ENCODE peak calls at places on chromosome 14, in four cellular contexts. One of them, this sample, is unnamed.

GRCh38 chr14:101442451-101442850 is 118.8 kb upstream of the DIO3 start:
- DNase-seq in left ventricle myocardium inferior: no peak
- DNase-seq in GM23338: no peak
- DNase-seq in astrocyte of the spinal cord: no peak
- DNase-seq in this sample: no peak

GRCh38 chr14:101557321-101557695 is 4.0 kb upstream of the DIO3 start:
- DNase-seq in GM23338: no peak
- DNase-seq in left ventricle myocardium inferior: no peak
- DNase-seq in astrocyte of the spinal cord: no peak
- DNase-seq in this sample: no peak

GRCh38 chr14:95274874-95275273 is 44.8 kb downstream of the CLMN start:
- DNase-seq in left ventricle myocardium inferior: no peak
- DNase-seq in GM23338: no peak
- DNase-seq in astrocyte of the spinal cord: no peak
- DNase-seq in this sample: no peak

GRCh38 chr14:42469637-42470426 is 863.2 kb downstream of the LRFN5 start:
- DNase-seq in astrocyte of the spinal cord: peak; percentile 1
- DNase-seq in GM23338: no peak
- DNase-seq in left ventricle myocardium inferior: no peak
- DNase-seq in this sample: peak; percentile 0

GRCh38 chr14:81535399-81536124 is 1.9 kb upstream of the SEL1L start:
- DNase-seq in GM23338: no peak
- DNase-seq in left ventricle myocardium inferior: no peak
- DNase-seq in astrocyte of the spinal cord: no peak
- DNase-seq in this sample: no peak

GRCh38 chr14:39406560-39406959 is 25.7 kb downstream of the FBXO33 start:
- DNase-seq in left ventricle myocardium inferior: no peak
- DNase-seq in GM23338: no peak
- DNase-seq in astrocyte of the spinal cord: no peak
- DNase-seq in this sample: no peak

GRCh38 chr14:104880584-104881210 is 15.6 kb downstream of the CEP170B start:
- DNase-seq in GM23338: no peak
- DNase-seq in astrocyte of the spinal cord: no peak
- DNase-seq in left ventricle myocardium inferior: peak; percentile 5
- DNase-seq in this sample: no peak

GRCh38 chr14:26846388-26846787 is 248.6 kb upstream of the NOVA1 start:
- DNase-seq in left ventricle myocardium inferior: no peak
- DNase-seq in GM23338: no peak
- DNase-seq in astrocyte of the spinal cord: peak; percentile 32
- DNase-seq in this sample: no peak

GRCh38 chr14:80926706-80927384 is 14.7 kb downstream of the CEP128 start:
- DNase-seq in GM23338: no peak
- DNase-seq in left ventricle myocardium inferior: no peak
- DNase-seq in astrocyte of the spinal cord: peak; percentile 41
- DNase-seq in this sample: peak; percentile 18

GRCh38 chr14:100844082-100844408 is 18.1 kb downstream of the MEG3 start:
- DNase-seq in GM23338: no peak
- DNase-seq in left ventricle myocardium inferior: no peak
- DNase-seq in astrocyte of the spinal cord: no peak
- DNase-seq in this sample: no peak

GRCh38 chr14:49584058-49584457 is 2.1 kb downstream of the RPS29 start:
- DNase-seq in left ventricle myocardium inferior: no peak
- DNase-seq in astrocyte of the spinal cord: no peak
- DNase-seq in GM23338: no peak
- DNase-seq in this sample: no peak

GRCh38 chr14:89445252-89445973 is 28.4 kb upstream of the FOXN3 start:
- DNase-seq in astrocyte of the spinal cord: no peak
- DNase-seq in GM23338: no peak
- DNase-seq in left ventricle myocardium inferior: no peak
- DNase-seq in this sample: no peak
- H3K4me3 ChIP-seq in astrocyte of the spinal cord: no peak overlapping the region
- H3K4me3 ChIP-seq in GM23338: no peak overlapping the region
- H3K4me3 ChIP-seq in left ventricle myocardium inferior: no peak overlapping the region
- H3K4me3 ChIP-seq in this sample: no peak overlapping the region

GRCh38 chr14:31269599-31270195 is 62.1 kb upstream of the HECTD1 start:
- DNase-seq in GM23338: no peak
- DNase-seq in left ventricle myocardium inferior: no peak
- DNase-seq in astrocyte of the spinal cord: no peak
- DNase-seq in this sample: peak; percentile 21

GRCh38 chr14:31266437-31267331 is 59.1 kb upstream of the HECTD1 start:
- DNase-seq in GM23338: no peak
- DNase-seq in left ventricle myocardium inferior: no peak
- DNase-seq in astrocyte of the spinal cord: no peak
- DNase-seq in this sample: no peak

GRCh38 chr14:31268216-31268615 is 60.6 kb upstream of the HECTD1 start:
- DNase-seq in GM23338: no peak
- DNase-seq in astrocyte of the spinal cord: no peak
- DNase-seq in left ventricle myocardium inferior: no peak
- DNase-seq in this sample: no peak

GRCh38 chr14:31271648-31272047 is 64.1 kb upstream of the HECTD1 start:
- DNase-seq in astrocyte of the spinal cord: no peak
- DNase-seq in left ventricle myocardium inferior: no peak
- DNase-seq in GM23338: no peak
- DNase-seq in this sample: no peak

DNA sequence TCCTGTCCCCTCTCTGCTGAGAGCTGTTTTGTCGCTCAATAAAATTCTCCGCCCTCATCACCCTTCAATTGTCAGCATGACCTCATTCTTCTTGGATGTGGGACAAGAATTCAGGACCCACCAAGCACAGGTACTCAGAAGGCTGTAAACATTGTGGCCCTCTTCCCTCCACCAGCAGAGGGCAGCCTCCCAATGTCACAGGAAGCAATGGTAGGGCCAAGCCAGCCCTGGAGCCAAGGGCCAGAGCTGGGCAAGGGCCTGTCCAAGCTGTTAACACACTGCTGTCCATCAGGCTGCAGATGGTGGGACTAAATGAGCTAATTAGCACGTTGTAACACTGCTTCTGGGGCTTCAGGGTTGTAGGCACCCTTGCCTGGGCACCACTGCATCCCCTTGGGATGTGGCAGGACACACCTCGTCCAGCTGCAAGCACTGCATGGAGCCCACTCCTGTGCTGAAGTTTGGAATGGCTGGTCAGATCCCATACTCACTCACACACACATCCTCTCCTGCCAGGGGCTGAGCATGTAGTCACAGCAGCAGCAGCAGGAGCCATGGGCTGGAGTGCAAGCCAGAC is 62.7 kb upstream of the HECTD1 start:
- DNase-seq in GM23338: peak; percentile 65
- DNase-seq in left ventricle myocardium inferior: no peak
- DNase-seq in astrocyte of the spinal cord: no peak
- DNase-seq in this sample: peak; percentile 17
- TF ChIP-seq CTCF in GM23338: peak; percentile 28
- TF ChIP-seq CTCF in left ventricle myocardium inferior: peak; percentile 10
- TF ChIP-seq CTCF in astrocyte of the spinal cord: no peak
- TF ChIP-seq CTCF in this sample: peak; percentile 52

DNA sequence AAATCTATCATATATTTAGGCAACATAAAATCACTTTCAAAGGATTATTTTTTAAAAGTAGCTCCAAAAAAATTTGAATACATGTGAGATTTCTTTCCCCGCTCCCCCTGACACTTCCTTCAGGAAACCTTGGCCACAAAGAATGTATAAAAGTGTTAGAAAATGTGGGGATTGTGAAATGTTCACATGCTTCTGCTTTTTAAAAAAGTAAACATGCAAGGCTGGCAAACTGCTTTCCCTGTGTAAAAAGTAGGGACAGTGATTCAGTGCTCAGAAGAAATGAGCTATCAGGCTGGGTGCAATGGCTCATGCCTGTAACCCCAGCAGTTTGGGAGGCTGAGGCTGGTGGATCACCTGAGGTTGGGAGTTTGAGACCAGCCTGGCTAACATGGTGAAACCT is 26.6 kb downstream of the MBIP start:
- DNase-seq in GM23338: no peak
- DNase-seq in astrocyte of the spinal cord: no peak
- DNase-seq in left ventricle myocardium inferior: no peak
- DNase-seq in this sample: peak; percentile 49
- H3K4me3 ChIP-seq in GM23338: no peak overlapping the region
- H3K4me3 ChIP-seq in astrocyte of the spinal cord: no peak overlapping the region
- H3K4me3 ChIP-seq in left ventricle myocardium inferior: no peak overlapping the region
- H3K4me3 ChIP-seq in this sample: no peak overlapping the region

GRCh38 chr14:34874386-34875030 is 652 bp downstream of the BAZ1A start:
- DNase-seq in astrocyte of the spinal cord: peak; percentile 67
- DNase-seq in left ventricle myocardium inferior: peak; percentile 51
- DNase-seq in GM23338: peak; percentile 79
- DNase-seq in this sample: peak; percentile 44
- TF ChIP-seq CTCF in astrocyte of the spinal cord: peak; percentile 12
- TF ChIP-seq CTCF in left ventricle myocardium inferior: no peak
- TF ChIP-seq CTCF in GM23338: no peak
- TF ChIP-seq CTCF in this sample: peak; percentile 5

GRCh38 chr14:30403791-30404190 is 155.2 kb upstream of the G2E3 start:
- DNase-seq in astrocyte of the spinal cord: no peak
- DNase-seq in GM23338: no peak
- DNase-seq in left ventricle myocardium inferior: no peak
- DNase-seq in this sample: no peak
- H3K4me3 ChIP-seq in astrocyte of the spinal cord: no peak overlapping the region
- H3K4me3 ChIP-seq in GM23338: no peak overlapping the region
- H3K4me3 ChIP-seq in left ventricle myocardium inferior: no peak overlapping the region
- H3K4me3 ChIP-seq in this sample: no peak overlapping the region

DNA sequence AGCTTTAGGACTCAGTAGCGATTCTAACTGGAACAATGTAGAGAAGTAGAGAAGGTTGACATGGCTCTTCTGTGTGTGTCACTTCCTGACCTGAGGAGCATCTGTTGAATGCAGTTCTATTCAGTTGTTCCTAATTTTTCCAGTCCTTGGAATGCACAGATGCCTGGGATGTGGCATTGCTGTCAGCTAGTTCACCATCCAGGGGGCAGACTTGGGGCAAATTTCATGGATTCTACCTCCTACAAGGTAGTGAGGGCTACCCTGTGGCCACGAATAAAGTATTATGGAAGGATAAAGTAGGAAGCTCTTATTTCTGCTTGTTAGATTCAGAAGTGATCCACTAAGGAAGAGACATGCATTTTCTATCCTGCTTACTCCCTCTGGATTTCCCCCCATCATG is 74.4 kb upstream of the GPATCH2L start:
- DNase-seq in GM23338: peak; percentile 37
- DNase-seq in astrocyte of the spinal cord: no peak
- DNase-seq in left ventricle myocardium inferior: no peak
- DNase-seq in this sample: no peak
- TF ChIP-seq CTCF in GM23338: peak; percentile 31
- TF ChIP-seq CTCF in astrocyte of the spinal cord: no peak
- TF ChIP-seq CTCF in left ventricle myocardium inferior: no peak
- TF ChIP-seq CTCF in this sample: no peak

DNA sequence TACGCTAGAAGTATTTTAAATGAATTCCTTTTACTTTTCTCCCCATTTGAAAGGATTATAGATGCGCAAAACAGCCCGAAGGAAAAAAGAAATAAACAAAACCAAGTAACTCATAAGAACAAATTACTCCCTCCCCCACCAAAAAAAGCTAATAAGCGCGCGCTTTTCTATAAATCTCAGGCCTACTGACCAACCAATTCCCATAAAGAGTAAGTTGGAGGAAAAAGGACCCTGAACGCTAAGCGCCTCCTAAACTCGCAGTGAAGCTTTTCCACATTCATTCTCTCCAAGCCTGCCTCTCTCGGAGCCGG is 583 bp downstream of the MBIP start:
- DNase-seq in astrocyte of the spinal cord: no peak
- DNase-seq in GM23338: no peak
- DNase-seq in left ventricle myocardium inferior: no peak
- DNase-seq in this sample: peak; percentile 32
- H3K4me3 ChIP-seq in astrocyte of the spinal cord: peak overlapping the region; percentile 64
- H3K4me3 ChIP-seq in GM23338: peak overlapping the region; percentile 73
- H3K4me3 ChIP-seq in left ventricle myocardium inferior: peak overlapping the region; percentile 88
- H3K4me3 ChIP-seq in this sample: peak overlapping the region; percentile 87

DNA sequence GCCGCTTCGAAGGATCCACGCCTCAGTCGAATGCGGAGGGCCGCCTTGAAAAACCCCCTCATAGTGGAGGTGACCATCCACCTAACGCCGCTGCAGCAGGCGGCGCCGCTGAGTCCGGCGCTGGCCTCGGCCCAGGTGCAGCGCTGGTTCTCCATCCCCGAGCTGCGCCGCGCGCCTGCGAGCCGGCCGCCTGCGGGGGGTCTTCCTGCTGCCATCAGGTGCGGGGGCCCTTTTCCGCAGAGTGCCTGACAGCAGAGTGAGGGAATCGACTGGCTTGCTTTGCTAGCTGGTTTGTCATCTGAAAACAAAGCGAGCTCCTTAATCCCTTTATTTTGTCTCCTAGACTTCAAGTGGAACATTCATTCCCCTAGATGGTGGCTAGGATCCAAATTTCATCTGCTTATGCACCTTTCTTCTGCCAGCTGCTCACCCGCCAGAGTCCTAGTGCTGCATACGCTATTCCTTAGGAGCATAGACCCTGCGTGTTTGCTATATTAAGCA is 10.4 kb upstream of the DNAL1 start:
- DNase-seq in left ventricle myocardium inferior: peak; percentile 38
- DNase-seq in GM23338: peak; percentile 94
- DNase-seq in astrocyte of the spinal cord: peak; percentile 24
- DNase-seq in this sample: no peak
- TF ChIP-seq CTCF in left ventricle myocardium inferior: peak; percentile 37
- TF ChIP-seq CTCF in GM23338: peak; percentile 27
- TF ChIP-seq CTCF in astrocyte of the spinal cord: peak; percentile 55
- TF ChIP-seq CTCF in this sample: peak; percentile 30

GRCh38 chr14:47676301-47676617 is 854 bp upstream of the MDGA2 start:
- DNase-seq in astrocyte of the spinal cord: no peak
- DNase-seq in left ventricle myocardium inferior: no peak
- DNase-seq in GM23338: no peak
- DNase-seq in this sample: no peak

GRCh38 chr14:47674546-47675238 is 713 bp downstream of the MDGA2 start:
- DNase-seq in left ventricle myocardium inferior: no peak
- DNase-seq in GM23338: peak; percentile 63
- DNase-seq in astrocyte of the spinal cord: peak; percentile 0
- DNase-seq in this sample: no peak

GRCh38 chr14:47675489-47676300 is at the start of gene MDGA2:
- DNase-seq in left ventricle myocardium inferior: no peak
- DNase-seq in astrocyte of the spinal cord: peak; percentile 18
- DNase-seq in GM23338: peak; percentile 86
- DNase-seq in this sample: no peak

GRCh38 chr14:47674148-47674545 is 1.3 kb downstream of the MDGA2 start:
- DNase-seq in left ventricle myocardium inferior: no peak
- DNase-seq in astrocyte of the spinal cord: peak; percentile 10
- DNase-seq in GM23338: peak; percentile 55
- DNase-seq in this sample: no peak

GRCh38 chr14:47675239-47675488 is 241 bp downstream of the MDGA2 start:
- DNase-seq in astrocyte of the spinal cord: no peak
- DNase-seq in left ventricle myocardium inferior: no peak
- DNase-seq in GM23338: no peak
- DNase-seq in this sample: no peak
- H3K4me3 ChIP-seq in astrocyte of the spinal cord: peak overlapping the region; percentile 23
- H3K4me3 ChIP-seq in left ventricle myocardium inferior: peak overlapping the region; percentile 48
- H3K4me3 ChIP-seq in GM23338: peak overlapping the region; percentile 89
- H3K4me3 ChIP-seq in this sample: no peak overlapping the region

GRCh38 chr14:73311710-73312035 is 74.4 kb downstream of the PAPLN start:
- DNase-seq in left ventricle myocardium inferior: no peak
- DNase-seq in GM23338: no peak
- DNase-seq in astrocyte of the spinal cord: no peak
- DNase-seq in this sample: no peak

GRCh38 chr14:73312697-73313096 is 75.4 kb downstream of the PAPLN start:
- DNase-seq in astrocyte of the spinal cord: no peak
- DNase-seq in left ventricle myocardium inferior: no peak
- DNase-seq in GM23338: no peak
- DNase-seq in this sample: no peak

DNA sequence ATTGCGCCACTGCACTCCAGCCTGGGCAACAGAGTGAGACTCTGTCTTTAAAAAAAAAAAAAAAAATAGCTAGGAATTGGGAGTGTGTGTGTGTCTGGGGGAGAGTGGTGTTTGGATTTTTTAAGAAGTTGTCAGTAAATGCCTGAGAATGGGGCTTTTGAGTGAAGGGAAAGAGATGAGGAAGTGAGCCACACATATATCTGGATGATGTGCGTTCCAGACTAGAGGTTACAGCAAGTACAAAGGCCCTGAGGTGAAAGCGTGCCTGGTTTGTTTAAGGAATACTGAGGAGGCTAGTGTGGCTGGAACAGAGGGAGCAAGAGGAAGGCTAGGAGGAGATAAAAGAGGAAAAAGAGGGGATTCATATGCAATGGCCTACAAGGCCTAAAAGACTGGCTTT is 70.0 kb downstream of the PAPLN start:
- DNase-seq in GM23338: no peak
- DNase-seq in astrocyte of the spinal cord: no peak
- DNase-seq in left ventricle myocardium inferior: no peak
- DNase-seq in this sample: no peak
- TF ChIP-seq CTCF in GM23338: no peak
- TF ChIP-seq CTCF in astrocyte of the spinal cord: no peak
- TF ChIP-seq CTCF in left ventricle myocardium inferior: no peak
- TF ChIP-seq CTCF in this sample: no peak

This sample was measured in fibroblast of the aortic adventitia.